ENCODE peak calls at places on chromosomes 7 and 10, in five cellular contexts. One of them, this sample, is unnamed.

GRCh38 chr7:132784406-132784805 is 208.1 kb upstream of the PLXNA4 start:
- DNase-seq in non-pigmented ciliary epithelial cell: no peak
- DNase-seq in astrocyte of the hippocampus: no peak
- DNase-seq in T-helper 2 cell: no peak
- DNase-seq in mucosa of gallbladder: no peak
- DNase-seq in this sample: no peak

GRCh38 chr7:7861211-7861633 is 107.4 kb upstream of the GLCCI1 start:
- DNase-seq in mucosa of gallbladder: no peak
- DNase-seq in T-helper 2 cell: no peak
- DNase-seq in astrocyte of the hippocampus: peak
- DNase-seq in non-pigmented ciliary epithelial cell: no peak
- DNase-seq in this sample: no peak

GRCh38 chr10:117921421-117921820 is 125.3 kb downstream of the RAB11FIP2 start:
- DNase-seq in T-helper 2 cell: no peak
- DNase-seq in mucosa of gallbladder: no peak
- DNase-seq in non-pigmented ciliary epithelial cell: no peak
- DNase-seq in astrocyte of the hippocampus: no peak
- DNase-seq in this sample: no peak

GRCh38 chr7:74656421-74656910 is 1.1 kb upstream of the GTF2I start:
- DNase-seq in non-pigmented ciliary epithelial cell: no peak
- DNase-seq in astrocyte of the hippocampus: peak
- DNase-seq in T-helper 2 cell: peak
- DNase-seq in mucosa of gallbladder: peak
- DNase-seq in this sample: peak

GRCh38 chr7:130875265-130875741 is 141.3 kb upstream of the KLF14 start:
- DNase-seq in T-helper 2 cell: no peak
- DNase-seq in non-pigmented ciliary epithelial cell: no peak
- DNase-seq in mucosa of gallbladder: no peak
- DNase-seq in astrocyte of the hippocampus: peak
- DNase-seq in this sample: no peak

GRCh38 chr7:79933144-79933543 is 201.5 kb upstream of the GNAI1 start:
- DNase-seq in T-helper 2 cell: no peak
- DNase-seq in mucosa of gallbladder: no peak
- DNase-seq in non-pigmented ciliary epithelial cell: peak
- DNase-seq in astrocyte of the hippocampus: peak
- DNase-seq in this sample: no peak

GRCh38 chr10:20888620-20889337 is 8.3 kb downstream of the NEBL start:
- DNase-seq in mucosa of gallbladder: no peak
- DNase-seq in non-pigmented ciliary epithelial cell: no peak
- DNase-seq in T-helper 2 cell: no peak
- DNase-seq in astrocyte of the hippocampus: no peak
- DNase-seq in this sample: no peak

GRCh38 chr10:69845574-69846251 is 44.0 kb downstream of the COL13A1 start:
- DNase-seq in non-pigmented ciliary epithelial cell: no peak
- DNase-seq in astrocyte of the hippocampus: peak
- DNase-seq in T-helper 2 cell: no peak
- DNase-seq in mucosa of gallbladder: peak
- DNase-seq in this sample: peak

GRCh38 chr7:35024298-35024697 is 13.0 kb downstream of the DPY19L1 start:
- DNase-seq in non-pigmented ciliary epithelial cell: no peak
- DNase-seq in astrocyte of the hippocampus: no peak
- DNase-seq in T-helper 2 cell: no peak
- DNase-seq in mucosa of gallbladder: no peak
- DNase-seq in this sample: no peak

GRCh38 chr7:117666019-117666418 is 186.2 kb downstream of the CFTR start:
- DNase-seq in T-helper 2 cell: no peak
- DNase-seq in non-pigmented ciliary epithelial cell: peak
- DNase-seq in mucosa of gallbladder: no peak
- DNase-seq in astrocyte of the hippocampus: peak
- DNase-seq in this sample: no peak

GRCh38 chr7:142001163-142001874 is 5.6 kb downstream of the MGAM start:
- DNase-seq in astrocyte of the hippocampus: no peak
- DNase-seq in mucosa of gallbladder: no peak
- DNase-seq in T-helper 2 cell: no peak
- DNase-seq in non-pigmented ciliary epithelial cell: no peak
- DNase-seq in this sample: no peak

GRCh38 chr10:44307691-44308090 is 77.2 kb downstream of the CXCL12 start:
- DNase-seq in mucosa of gallbladder: no peak
- DNase-seq in astrocyte of the hippocampus: no peak
- DNase-seq in T-helper 2 cell: no peak
- DNase-seq in non-pigmented ciliary epithelial cell: no peak
- DNase-seq in this sample: no peak

GRCh38 chr7:150753239-150753638 is 16.0 kb downstream of the GIMAP5 start:
- DNase-seq in astrocyte of the hippocampus: no peak
- DNase-seq in mucosa of gallbladder: no peak
- DNase-seq in T-helper 2 cell: no peak
- DNase-seq in non-pigmented ciliary epithelial cell: no peak
- DNase-seq in this sample: no peak

GRCh38 chr7:156999611-157000046 is 10.8 kb downstream of the MNX1 start:
- DNase-seq in astrocyte of the hippocampus: no peak
- DNase-seq in T-helper 2 cell: no peak
- DNase-seq in mucosa of gallbladder: no peak
- DNase-seq in non-pigmented ciliary epithelial cell: no peak
- DNase-seq in this sample: no peak

GRCh38 chr10:131849591-131850489 is 51.0 kb upstream of the PPP2R2D start:
- DNase-seq in mucosa of gallbladder: no peak
- DNase-seq in T-helper 2 cell: no peak
- DNase-seq in non-pigmented ciliary epithelial cell: no peak
- DNase-seq in astrocyte of the hippocampus: no peak
- DNase-seq in this sample: peak

GRCh38 chr10:114876602-114877300 is 55.2 kb downstream of the FHIP2A start:
- DNase-seq in T-helper 2 cell: no peak
- DNase-seq in non-pigmented ciliary epithelial cell: no peak
- DNase-seq in astrocyte of the hippocampus: peak
- DNase-seq in mucosa of gallbladder: peak
- DNase-seq in this sample: peak

GRCh38 chr10:11298116-11298515 is 280.4 kb downstream of the CELF2 start:
- DNase-seq in T-helper 2 cell: no peak
- DNase-seq in astrocyte of the hippocampus: peak
- DNase-seq in mucosa of gallbladder: no peak
- DNase-seq in non-pigmented ciliary epithelial cell: no peak
- DNase-seq in this sample: no peak

GRCh38 chr10:132632851-132633684 is 95.5 kb downstream of the INPP5A start:
- DNase-seq in non-pigmented ciliary epithelial cell: no peak
- DNase-seq in T-helper 2 cell: no peak
- DNase-seq in mucosa of gallbladder: no peak
- DNase-seq in astrocyte of the hippocampus: peak
- DNase-seq in this sample: no peak

GRCh38 chr7:98399903-98400537 is 870 bp downstream of the BAIAP2L1 start:
- DNase-seq in mucosa of gallbladder: no peak
- DNase-seq in astrocyte of the hippocampus: peak
- DNase-seq in non-pigmented ciliary epithelial cell: no peak
- DNase-seq in T-helper 2 cell: no peak
- DNase-seq in this sample: no peak

GRCh38 chr10:11414314-11415038 is 197.0 kb downstream of the USP6NL start:
- DNase-seq in non-pigmented ciliary epithelial cell: no peak
- DNase-seq in T-helper 2 cell: no peak
- DNase-seq in astrocyte of the hippocampus: no peak
- DNase-seq in mucosa of gallbladder: no peak
- DNase-seq in this sample: no peak

GRCh38 chr7:99365318-99366141 is 9.0 kb upstream of the ARPC1B start:
- DNase-seq in non-pigmented ciliary epithelial cell: no peak
- DNase-seq in astrocyte of the hippocampus: no peak
- DNase-seq in mucosa of gallbladder: peak
- DNase-seq in T-helper 2 cell: peak
- DNase-seq in this sample: no peak

GRCh38 chr10:30384791-30385201 is 35.7 kb upstream of the MTPAP start:
- DNase-seq in mucosa of gallbladder: no peak
- DNase-seq in astrocyte of the hippocampus: peak
- DNase-seq in non-pigmented ciliary epithelial cell: no peak
- DNase-seq in T-helper 2 cell: no peak
- DNase-seq in this sample: no peak

GRCh38 chr10:34433241-34434076 is 381.6 kb downstream of the PARD3 start:
- DNase-seq in mucosa of gallbladder: no peak
- DNase-seq in T-helper 2 cell: no peak
- DNase-seq in astrocyte of the hippocampus: no peak
- DNase-seq in non-pigmented ciliary epithelial cell: peak
- DNase-seq in this sample: no peak

GRCh38 chr10:48231699-48232315 is 42.7 kb downstream of the FRMPD2 start:
- DNase-seq in T-helper 2 cell: no peak
- DNase-seq in mucosa of gallbladder: no peak
- DNase-seq in astrocyte of the hippocampus: no peak
- DNase-seq in non-pigmented ciliary epithelial cell: no peak
- DNase-seq in this sample: peak

GRCh38 chr7:112398534-112398933 is 51.7 kb upstream of the IFRD1 start:
- DNase-seq in astrocyte of the hippocampus: no peak
- DNase-seq in T-helper 2 cell: no peak
- DNase-seq in non-pigmented ciliary epithelial cell: no peak
- DNase-seq in mucosa of gallbladder: no peak
- DNase-seq in this sample: no peak

GRCh38 chr10:117736655-117737054 is 194.1 kb downstream of the EMX2 start:
- DNase-seq in T-helper 2 cell: no peak
- DNase-seq in astrocyte of the hippocampus: peak
- DNase-seq in mucosa of gallbladder: no peak
- DNase-seq in non-pigmented ciliary epithelial cell: no peak
- DNase-seq in this sample: no peak

GRCh38 chr10:131142446-131143380 is 168.8 kb downstream of the TCERG1L start:
- DNase-seq in T-helper 2 cell: no peak
- DNase-seq in astrocyte of the hippocampus: no peak
- DNase-seq in mucosa of gallbladder: no peak
- DNase-seq in non-pigmented ciliary epithelial cell: no peak
- DNase-seq in this sample: no peak

GRCh38 chr10:43077421-43078171 is 727 bp downstream of the RET start:
- DNase-seq in non-pigmented ciliary epithelial cell: no peak
- DNase-seq in mucosa of gallbladder: no peak
- DNase-seq in astrocyte of the hippocampus: no peak
- DNase-seq in T-helper 2 cell: no peak
- DNase-seq in this sample: no peak

GRCh38 chr10:72001026-72001380 is 36.8 kb downstream of the CHST3 start:
- DNase-seq in non-pigmented ciliary epithelial cell: no peak
- DNase-seq in T-helper 2 cell: no peak
- DNase-seq in mucosa of gallbladder: no peak
- DNase-seq in astrocyte of the hippocampus: peak
- DNase-seq in this sample: no peak

GRCh38 chr7:5380350-5381210 is 43.1 kb downstream of the TNRC18 start:
- DNase-seq in mucosa of gallbladder: no peak
- DNase-seq in non-pigmented ciliary epithelial cell: no peak
- DNase-seq in T-helper 2 cell: no peak
- DNase-seq in astrocyte of the hippocampus: no peak
- DNase-seq in this sample: no peak

This sample was measured in ureter.